ENCODE peak calls at places on chromosomes 2 and 18, in ten cellular contexts. W is AG04450, I is brain microvascular endothelial cell, O is heart left ventricle, T is heart right ventricle, K is stomach, S is tibial artery, C is HCT116, F is pancreas, D is vagina. X is an unnamed sample.

GRCh38 chr2:173545364-173545734 is 190.7 kb downstream of the CDCA7 start:
- DNase-seq in W (no peak), I (peak), O (peak), T (no peak), K (no peak), S (peak), C (no peak), F (no peak), D (no peak), X (no peak)

GRCh38 chr18:49025767-49026500 is 75.2 kb upstream of the SMAD7 start:
- DNase-seq in W (no peak), I (no peak), O (no peak), T (no peak), K (peak), S (no peak), C (no peak), F (no peak), D (peak), X (peak)

GRCh38 chr2:36403675-36404230 is 48.2 kb downstream of the CRIM1 start:
- DNase-seq in W (no peak), I (peak), O (no peak), T (no peak), K (no peak), S (no peak), C (peak), F (no peak), D (no peak), X (no peak)

GRCh38 chr2:45879406-45879805 is 227.9 kb downstream of the PRKCE start:
- DNase-seq in W (no peak), I (no peak), O (no peak), T (no peak), K (no peak), S (no peak), C (no peak), F (no peak), D (no peak), X (peak)

GRCh38 chr2:157058161-157058560 is 199.3 kb upstream of the GALNT5 start:
- DNase-seq in W (no peak), I (no peak), O (no peak), T (no peak), K (no peak), S (no peak), C (no peak), F (no peak), D (no peak), X (no peak)

GRCh38 chr18:48878471-48878870 is 72.3 kb downstream of the SMAD7 start:
- DNase-seq in W (no peak), I (no peak), O (peak), T (no peak), K (no peak), S (no peak), C (no peak), F (no peak), D (no peak), X (no peak)

GRCh38 chr18:51250006-51250405 is 52.5 kb upstream of the MEX3C start:
- DNase-seq in W (no peak), I (no peak), O (no peak), T (no peak), K (no peak), S (no peak), C (no peak), F (no peak), D (no peak), X (no peak)

GRCh38 chr18:11533513-11533890 is 75.9 kb upstream of the SLC35G4 start:
- DNase-seq in W (no peak), I (no peak), O (no peak), T (no peak), K (no peak), S (no peak), C (no peak), F (no peak), D (no peak), X (no peak)

GRCh38 chr2:69946351-69947077 is 14.9 kb downstream of the ASPRV1 start:
- DNase-seq in W (no peak), I (peak), O (no peak), T (no peak), K (peak), S (no peak), C (peak), F (no peak), D (no peak), X (no peak)

DNA sequence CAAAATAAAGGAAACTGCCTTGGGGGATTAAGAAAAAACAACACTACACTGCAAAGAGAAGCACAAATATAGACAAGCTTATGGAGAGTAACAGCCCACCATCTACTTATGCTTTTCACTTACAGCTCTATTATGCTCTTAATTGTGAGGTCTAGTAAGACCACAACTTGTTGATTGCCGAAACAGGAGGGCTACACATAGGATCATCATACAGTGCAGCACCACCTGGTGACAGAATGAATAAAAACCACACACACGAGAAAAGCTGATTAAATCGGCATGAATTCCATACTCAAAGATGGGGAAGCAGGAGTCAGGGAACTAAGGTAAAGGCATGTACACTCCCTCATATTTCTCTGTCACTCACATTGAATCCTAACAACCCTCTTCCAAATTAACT is 259.2 kb downstream of the IKZF2 start:
- DNase-seq in W (peak), I (peak), O (no peak), T (no peak), K (no peak), S (no peak), C (peak), F (no peak), D (no peak), X (no peak)
- TF ChIP-seq CTCF in W (peak), I (peak), O (peak), T (peak), K (no peak), S (no peak), C (peak), F (no peak), D (no peak), X (no peak)

DNA sequence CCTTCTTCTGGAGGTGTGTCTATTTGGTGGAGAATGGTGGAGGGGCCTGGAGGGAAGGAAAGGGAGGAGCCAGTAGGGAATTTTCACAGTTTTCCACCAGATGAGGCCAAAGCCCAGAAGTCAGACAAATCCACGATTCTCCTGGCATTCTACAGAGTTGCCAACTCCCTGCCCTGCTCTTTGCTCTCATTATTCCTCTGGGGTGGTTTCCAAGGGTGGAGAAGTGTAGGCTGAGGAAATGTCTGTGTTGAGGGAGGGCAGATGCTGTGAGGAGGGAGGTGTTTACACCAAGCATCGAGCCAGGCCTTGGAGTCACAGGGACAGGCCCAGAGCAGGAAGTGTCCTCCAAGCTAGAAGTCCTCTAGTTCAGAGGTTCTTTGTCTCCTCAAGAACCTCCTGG is 124.1 kb upstream of the LGALSL start:
- DNase-seq in W (no peak), I (no peak), O (peak), T (no peak), K (peak), S (no peak), C (no peak), F (no peak), D (peak), X (no peak)
- H3K27ac ChIP-seq in W (no peak), I (no peak), O (peak), T (peak), K (peak), S (peak), C (no peak), F (peak), D (peak), X (peak)

DNA sequence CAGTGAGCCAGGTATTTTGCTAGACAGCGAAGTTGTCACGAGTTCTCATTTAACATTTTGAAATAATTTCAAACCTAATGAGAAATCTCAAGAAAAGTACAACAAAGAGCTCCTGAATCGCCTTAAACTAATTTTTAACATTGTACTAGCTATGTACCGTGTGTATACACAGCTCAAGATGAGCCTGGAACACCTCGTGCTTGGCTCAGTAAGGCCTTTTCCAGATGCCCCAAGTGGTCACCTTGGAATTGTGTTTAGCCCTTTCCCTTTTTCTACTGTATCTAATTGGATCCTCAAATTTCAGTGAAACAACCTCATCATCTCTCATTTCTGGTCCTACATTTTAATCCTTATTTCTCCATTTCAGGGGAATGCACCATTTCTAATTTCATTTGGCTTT is 7.2 kb downstream of the PTPN4 start:
- DNase-seq in W (no peak), I (no peak), O (peak), T (no peak), K (no peak), S (no peak), C (no peak), F (no peak), D (no peak), X (no peak)
- TF ChIP-seq CTCF in W (no peak), I (peak), O (no peak), T (no peak), K (no peak), S (no peak), C (peak), F (no peak), D (no peak), X (no peak)

GRCh38 chr2:236954641-236955040 is 131.0 kb upstream of the COPS8 start:
- DNase-seq in W (no peak), I (no peak), O (no peak), T (no peak), K (no peak), S (no peak), C (no peak), F (no peak), D (peak), X (peak)

GRCh38 chr2:236959876-236960275 is 125.8 kb upstream of the COPS8 start:
- DNase-seq in W (no peak), I (no peak), O (peak), T (no peak), K (peak), S (peak), C (no peak), F (no peak), D (no peak), X (peak)

GRCh38 chr2:236959036-236959435 is 126.7 kb upstream of the COPS8 start:
- DNase-seq in W (no peak), I (no peak), O (no peak), T (no peak), K (no peak), S (no peak), C (no peak), F (no peak), D (no peak), X (peak)

GRCh38 chr2:236955675-236956618 is 129.7 kb upstream of the COPS8 start:
- DNase-seq in W (no peak), I (no peak), O (no peak), T (no peak), K (peak), S (no peak), C (no peak), F (no peak), D (peak), X (peak)

DNA sequence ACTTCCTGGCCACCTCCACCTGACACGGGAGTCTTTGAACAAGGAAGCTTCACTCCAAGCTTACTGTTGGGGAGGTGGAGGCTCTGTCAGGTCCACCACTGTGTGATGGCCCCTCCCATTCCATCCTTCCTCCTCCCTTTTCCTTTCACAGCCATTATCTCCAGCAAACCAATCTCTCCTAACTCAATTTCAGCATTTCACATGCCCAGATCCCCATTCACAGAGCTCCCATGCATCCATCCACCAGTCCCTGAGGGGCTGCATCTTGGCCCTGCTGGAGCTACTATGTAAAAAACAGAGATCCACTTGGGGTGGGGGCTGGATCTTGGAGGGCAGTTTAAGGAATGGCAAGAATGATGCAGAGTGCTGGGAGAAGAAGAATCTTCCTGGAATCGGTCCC is 129.0 kb upstream of the COPS8 start:
- DNase-seq in W (no peak), I (no peak), O (no peak), T (no peak), K (no peak), S (no peak), C (no peak), F (no peak), D (no peak), X (peak)
- H3K27ac ChIP-seq in W (no peak), I (no peak), O (no peak), T (no peak), K (no peak), S (no peak), C (no peak), F (no peak), D (no peak), X (no peak)

X was measured in coronary artery.